ENCODE peak calls at places on chromosomes 4 and X, in four cellular contexts. A is AG08395; Z is anterior cingulate cortex; L is CD4-positive, alpha-beta memory T cell. O is an unnamed sample.

GRCh38 chr4:24472514-24473308 is 111.6 kb downstream of the DHX15 start:
- DNase-seq in L (peak), A (peak), Z (peak), O (peak)

GRCh38 chr4:182560358-182560757 is 317.2 kb downstream of the TENM3 start:
- DNase-seq in Z (no peak), L (no peak), A (peak), O (no peak)

GRCh38 chr4:6917445-6918241 is 8.0 kb downstream of the TBC1D14 start:
- DNase-seq in A (no peak), Z (no peak), L (peak), O (peak)

GRCh38 chr4:112519689-112520597 is 4.0 kb upstream of the NEUROG2 start:
- DNase-seq in Z (no peak), A (no peak), L (no peak), O (no peak)

GRCh38 chrX:51487960-51488267 is 8.5 kb downstream of the NUDT11 start:
- DNase-seq in A (peak), Z (no peak), L (no peak), O (no peak)

GRCh38 chr4:90540536-90540935 is 413.3 kb downstream of the CCSER1 start:
- DNase-seq in Z (no peak), A (no peak), L (no peak), O (no peak)

GRCh38 chr4:22635692-22636091 is 57.0 kb upstream of the GBA3 start:
- DNase-seq in A (no peak), Z (no peak), L (no peak), O (no peak)

GRCh38 chr4:127775843-127776242 is 6.3 kb upstream of the HSPA4L start:
- DNase-seq in Z (no peak), L (no peak), A (no peak), O (no peak)

GRCh38 chr4:148054275-148054674 is 322.4 kb downstream of the ARHGAP10 start:
- DNase-seq in A (no peak), Z (no peak), L (no peak), O (no peak)

GRCh38 chrX:116694046-116694445 is 231.3 kb upstream of the CT83 start:
- DNase-seq in A (no peak), L (no peak), Z (no peak), O (no peak)

GRCh38 chr4:47704693-47705325 is 133.1 kb downstream of the CORIN start:
- DNase-seq in A (peak), Z (peak), L (no peak), O (no peak)

GRCh38 chr4:8871417-8872401 is at the start of gene HMX1:
- DNase-seq in A (no peak), L (no peak), Z (peak), O (no peak)

GRCh38 chrX:136525738-136526606 is 6.0 kb upstream of the VGLL1 start:
- DNase-seq in L (no peak), Z (no peak), A (peak), O (no peak)

GRCh38 chr4:104967034-104967401 is 179.7 kb upstream of the TET2 start:
- DNase-seq in L (no peak), Z (no peak), A (no peak), O (no peak)

GRCh38 chr4:81071013-81071412 is 40.5 kb downstream of the BMP3 start:
- DNase-seq in L (no peak), Z (no peak), A (no peak), O (no peak)

GRCh38 chrX:37378399-37378798 is 29.2 kb downstream of the PRRG1 start:
- DNase-seq in L (no peak), A (no peak), Z (no peak), O (no peak)

GRCh38 chrX:110125435-110125834 is 122.5 kb downstream of the TMEM164 start:
- DNase-seq in Z (no peak), L (no peak), A (no peak), O (no peak)

GRCh38 chr4:153785830-153786721 is 2.8 kb downstream of the SFRP2 start:
- DNase-seq in L (no peak), Z (no peak), A (peak), O (no peak)

GRCh38 chrX:153864561-153865320 is 21.2 kb downstream of the L1CAM start:
- DNase-seq in L (no peak), Z (no peak), A (no peak), O (no peak)

GRCh38 chr4:53671757-53672156 is 80.5 kb upstream of the LNX1 start:
- DNase-seq in L (no peak), Z (no peak), A (no peak), O (no peak)

GRCh38 chrX:69876221-69876620 is 173.5 kb downstream of the AWAT2 start:
- DNase-seq in Z (no peak), A (no peak), L (no peak), O (no peak)

GRCh38 chr4:10173039-10173753 is 56.6 kb upstream of the WDR1 start:
- DNase-seq in A (peak), Z (no peak), L (no peak), O (no peak)

GRCh38 chr4:6109842-6110560 is 90.3 kb downstream of the JAKMIP1 start:
- DNase-seq in Z (no peak), L (no peak), A (no peak), O (no peak)

GRCh38 chr4:54914781-54915180 is 210.6 kb downstream of the KDR start:
- DNase-seq in L (no peak), Z (no peak), A (no peak), O (no peak)

GRCh38 chrX:121455890-121456289 is 408.5 kb downstream of the GLUD2 start:
- DNase-seq in Z (no peak), L (no peak), A (no peak), O (no peak)

GRCh38 chrX:110418857-110419249 is 60.2 kb downstream of the RTL9 start:
- DNase-seq in L (no peak), A (no peak), Z (no peak), O (no peak)

GRCh38 chr4:159400782-159401712 is 298.2 kb downstream of the RAPGEF2 start:
- DNase-seq in Z (no peak), A (peak), L (no peak), O (no peak)

GRCh38 chrX:69297521-69297920 is 132.3 kb upstream of the PJA1 start:
- DNase-seq in A (no peak), L (no peak), Z (no peak), O (no peak)

GRCh38 chrX:133980406-133980805 is 5.0 kb downstream of the GPC3 start:
- DNase-seq in L (no peak), A (no peak), Z (no peak), O (no peak)